ENCODE peak calls at places on chromosomes 1 and 21, in seven cellular contexts. One of them, this sample, is unnamed.
A peak's percentile ranks its signal among the peaks of the same experiment; 100 is the strongest.

GRCh38 chr1:54474500-54475235 is 68.5 kb upstream of the SSBP3 start:
- DNase-seq in SK-N-SH: peak; percentile 86
- DNase-seq in hepatocyte: peak; percentile 66
- DNase-seq in GM06990: no peak
- DNase-seq in LNCaP clone FGC: no peak
- DNase-seq in upper lobe of right lung: no peak
- DNase-seq in coronary artery: no peak
- DNase-seq in this sample: no peak

GRCh38 chr1:230285351-230285750 is 140.8 kb downstream of the PGBD5 start:
- DNase-seq in SK-N-SH: no peak
- DNase-seq in hepatocyte: no peak
- DNase-seq in GM06990: no peak
- DNase-seq in LNCaP clone FGC: no peak
- DNase-seq in upper lobe of right lung: peak; percentile 32
- DNase-seq in coronary artery: no peak
- DNase-seq in this sample: no peak

GRCh38 chr1:71603044-71603776 is 522.4 kb upstream of the ZRANB2 start:
- DNase-seq in SK-N-SH: no peak
- DNase-seq in hepatocyte: no peak
- DNase-seq in GM06990: no peak
- DNase-seq in LNCaP clone FGC: no peak
- DNase-seq in upper lobe of right lung: no peak
- DNase-seq in coronary artery: no peak
- DNase-seq in this sample: no peak

GRCh38 chr1:203638914-203639313 is 12.3 kb downstream of the ATP2B4 start:
- DNase-seq in SK-N-SH: no peak
- DNase-seq in hepatocyte: no peak
- DNase-seq in GM06990: no peak
- DNase-seq in LNCaP clone FGC: no peak
- DNase-seq in upper lobe of right lung: no peak
- DNase-seq in coronary artery: no peak
- DNase-seq in this sample: no peak

GRCh38 chr1:205774277-205775014 is 836 bp downstream of the RAB29 start:
- DNase-seq in SK-N-SH: peak; percentile 45
- DNase-seq in hepatocyte: peak; percentile 63
- DNase-seq in GM06990: peak; percentile 32
- DNase-seq in LNCaP clone FGC: no peak
- DNase-seq in upper lobe of right lung: no peak
- DNase-seq in coronary artery: peak; percentile 79
- DNase-seq in this sample: peak; percentile 56

GRCh38 chr1:32349211-32349708 is 13.0 kb downstream of the FAM229A start:
- DNase-seq in SK-N-SH: no peak
- DNase-seq in hepatocyte: no peak
- DNase-seq in GM06990: no peak
- DNase-seq in LNCaP clone FGC: no peak
- DNase-seq in upper lobe of right lung: peak; percentile 68
- DNase-seq in coronary artery: no peak
- DNase-seq in this sample: no peak

GRCh38 chr1:204446413-204447111 is 34.9 kb upstream of the PPP1R15B start:
- DNase-seq in SK-N-SH: peak; percentile 82
- DNase-seq in hepatocyte: peak; percentile 84
- DNase-seq in GM06990: peak; percentile 56
- DNase-seq in LNCaP clone FGC: no peak
- DNase-seq in upper lobe of right lung: peak; percentile 79
- DNase-seq in coronary artery: peak; percentile 80
- DNase-seq in this sample: peak; percentile 75

GRCh38 chr1:145972580-145972979 is 8.1 kb downstream of the POLR3GL start:
- DNase-seq in SK-N-SH: no peak
- DNase-seq in hepatocyte: no peak
- DNase-seq in GM06990: no peak
- DNase-seq in LNCaP clone FGC: no peak
- DNase-seq in upper lobe of right lung: no peak
- DNase-seq in coronary artery: no peak
- DNase-seq in this sample: no peak

GRCh38 chr1:199422206-199422605 is 605.3 kb upstream of the NR5A2 start:
- DNase-seq in SK-N-SH: peak; percentile 1
- DNase-seq in hepatocyte: peak; percentile 44
- DNase-seq in GM06990: no peak
- DNase-seq in LNCaP clone FGC: no peak
- DNase-seq in upper lobe of right lung: no peak
- DNase-seq in coronary artery: no peak
- DNase-seq in this sample: peak; percentile 29

GRCh38 chr1:41876533-41877445 is 41.9 kb downstream of the HIVEP3 start:
- DNase-seq in SK-N-SH: no peak
- DNase-seq in hepatocyte: no peak
- DNase-seq in GM06990: no peak
- DNase-seq in LNCaP clone FGC: no peak
- DNase-seq in upper lobe of right lung: no peak
- DNase-seq in coronary artery: no peak
- DNase-seq in this sample: no peak

GRCh38 chr1:4180066-4180735 is 280.1 kb upstream of the C1orf174 start:
- DNase-seq in SK-N-SH: no peak
- DNase-seq in hepatocyte: no peak
- DNase-seq in GM06990: no peak
- DNase-seq in LNCaP clone FGC: no peak
- DNase-seq in upper lobe of right lung: no peak
- DNase-seq in coronary artery: peak; percentile 45
- DNase-seq in this sample: no peak

GRCh38 chr1:37478451-37478871 is 4.1 kb downstream of the ZC3H12A start:
- DNase-seq in SK-N-SH: no peak
- DNase-seq in hepatocyte: peak; percentile 22
- DNase-seq in GM06990: no peak
- DNase-seq in LNCaP clone FGC: no peak
- DNase-seq in upper lobe of right lung: no peak
- DNase-seq in coronary artery: no peak
- DNase-seq in this sample: no peak

GRCh38 chr1:92662048-92662447 is 122.9 kb downstream of the EVI5 start:
- DNase-seq in SK-N-SH: no peak
- DNase-seq in hepatocyte: no peak
- DNase-seq in GM06990: no peak
- DNase-seq in LNCaP clone FGC: no peak
- DNase-seq in upper lobe of right lung: no peak
- DNase-seq in coronary artery: no peak
- DNase-seq in this sample: no peak

GRCh38 chr1:160058087-160058486 is 11.9 kb downstream of the KCNJ10 start:
- DNase-seq in SK-N-SH: no peak
- DNase-seq in hepatocyte: no peak
- DNase-seq in GM06990: no peak
- DNase-seq in LNCaP clone FGC: no peak
- DNase-seq in upper lobe of right lung: no peak
- DNase-seq in coronary artery: no peak
- DNase-seq in this sample: no peak

GRCh38 chr1:7905262-7905661 is 35.4 kb downstream of the TNFRSF9 start:
- DNase-seq in SK-N-SH: no peak
- DNase-seq in hepatocyte: no peak
- DNase-seq in GM06990: no peak
- DNase-seq in LNCaP clone FGC: no peak
- DNase-seq in upper lobe of right lung: no peak
- DNase-seq in coronary artery: no peak
- DNase-seq in this sample: no peak

GRCh38 chr1:199221371-199222150 is 582.7 kb downstream of the PTPRC start:
- DNase-seq in SK-N-SH: no peak
- DNase-seq in hepatocyte: no peak
- DNase-seq in GM06990: no peak
- DNase-seq in LNCaP clone FGC: no peak
- DNase-seq in upper lobe of right lung: no peak
- DNase-seq in coronary artery: no peak
- DNase-seq in this sample: no peak

GRCh38 chr1:57623039-57623790 is 199.4 kb upstream of the DAB1 start:
- DNase-seq in SK-N-SH: no peak
- DNase-seq in hepatocyte: no peak
- DNase-seq in GM06990: no peak
- DNase-seq in LNCaP clone FGC: no peak
- DNase-seq in upper lobe of right lung: no peak
- DNase-seq in coronary artery: no peak
- DNase-seq in this sample: no peak

GRCh38 chr1:174157157-174157806 is 2.0 kb upstream of the RABGAP1L start:
- DNase-seq in SK-N-SH: no peak
- DNase-seq in hepatocyte: no peak
- DNase-seq in GM06990: peak; percentile 59
- DNase-seq in LNCaP clone FGC: no peak
- DNase-seq in upper lobe of right lung: no peak
- DNase-seq in coronary artery: no peak
- DNase-seq in this sample: no peak

GRCh38 chr1:109740615-109741373 is at the start of gene GSTM3:
- DNase-seq in SK-N-SH: no peak
- DNase-seq in hepatocyte: no peak
- DNase-seq in GM06990: no peak
- DNase-seq in LNCaP clone FGC: no peak
- DNase-seq in upper lobe of right lung: no peak
- DNase-seq in coronary artery: no peak
- DNase-seq in this sample: no peak

GRCh38 chr1:36008546-36009197 is 75.2 kb upstream of the TEKT2 start:
- DNase-seq in SK-N-SH: no peak
- DNase-seq in hepatocyte: peak; percentile 45
- DNase-seq in GM06990: no peak
- DNase-seq in LNCaP clone FGC: no peak
- DNase-seq in upper lobe of right lung: no peak
- DNase-seq in coronary artery: no peak
- DNase-seq in this sample: no peak

GRCh38 chr1:215631489-215631888 is 64.4 kb downstream of the KCTD3 start:
- DNase-seq in SK-N-SH: no peak
- DNase-seq in hepatocyte: peak; percentile 32
- DNase-seq in GM06990: no peak
- DNase-seq in LNCaP clone FGC: peak; percentile 36
- DNase-seq in upper lobe of right lung: no peak
- DNase-seq in coronary artery: no peak
- DNase-seq in this sample: no peak

DNA sequence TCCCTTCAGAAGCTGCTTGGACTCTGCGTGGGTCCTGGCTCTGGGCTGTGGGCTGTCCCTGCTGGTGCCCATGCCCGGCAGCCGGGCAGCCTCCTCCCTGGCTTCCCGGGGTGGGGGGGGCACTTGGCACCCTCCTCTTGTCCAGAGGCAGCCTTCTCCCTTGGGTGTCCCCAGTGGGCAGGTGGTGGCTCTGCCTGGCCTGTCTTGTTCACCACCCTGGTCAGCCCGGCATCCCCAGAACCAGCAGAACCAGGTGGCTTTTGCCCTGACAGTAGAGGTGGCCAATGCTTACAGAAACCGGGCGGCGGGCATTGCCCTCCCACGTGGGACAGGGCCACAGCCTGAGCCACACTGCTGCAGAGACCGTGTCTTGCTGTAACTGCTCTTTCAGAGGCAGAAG is 38.0 kb downstream of the CFAP74 start:
- DNase-seq in SK-N-SH: no peak
- DNase-seq in hepatocyte: no peak
- DNase-seq in GM06990: no peak
- DNase-seq in LNCaP clone FGC: no peak
- DNase-seq in upper lobe of right lung: no peak
- DNase-seq in coronary artery: no peak
- DNase-seq in this sample: no peak
- H3K4me3 ChIP-seq in SK-N-SH: no peak overlapping the region
- H3K4me3 ChIP-seq in hepatocyte: no peak overlapping the region
- H3K4me3 ChIP-seq in GM06990: no peak overlapping the region
- H3K4me3 ChIP-seq in LNCaP clone FGC: no peak overlapping the region
- H3K4me3 ChIP-seq in upper lobe of right lung: no peak overlapping the region
- H3K4me3 ChIP-seq in coronary artery: no peak overlapping the region
- H3K4me3 ChIP-seq in this sample: no peak overlapping the region

DNA sequence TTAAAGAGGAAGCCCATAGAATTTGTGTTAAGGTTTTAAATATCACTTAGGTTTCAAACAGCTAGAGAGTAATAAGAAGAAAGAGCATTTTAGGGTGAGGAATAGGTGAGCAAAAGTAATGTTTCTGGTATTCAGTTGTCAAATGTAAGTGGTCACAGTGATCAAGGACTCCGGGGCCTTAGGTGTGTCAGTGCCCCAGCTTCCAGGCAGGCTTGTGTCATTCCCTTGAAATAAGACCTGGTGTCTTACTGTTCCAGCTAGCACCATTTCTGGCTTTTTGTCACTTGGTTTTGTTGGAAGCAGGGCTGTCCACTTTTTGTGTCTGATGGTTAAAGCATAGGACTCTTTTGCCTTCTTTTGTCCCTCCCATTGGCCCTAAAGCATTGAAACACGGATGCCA is 69.6 kb downstream of the DYRK1A start:
- DNase-seq in SK-N-SH: no peak
- DNase-seq in hepatocyte: no peak
- DNase-seq in GM06990: no peak
- DNase-seq in LNCaP clone FGC: no peak
- DNase-seq in upper lobe of right lung: no peak
- DNase-seq in coronary artery: no peak
- DNase-seq in this sample: no peak
- H3K4me3 ChIP-seq in SK-N-SH: no peak overlapping the region
- H3K4me3 ChIP-seq in hepatocyte: no peak overlapping the region
- H3K4me3 ChIP-seq in GM06990: no peak overlapping the region
- H3K4me3 ChIP-seq in LNCaP clone FGC: no peak overlapping the region
- H3K4me3 ChIP-seq in upper lobe of right lung: no peak overlapping the region
- H3K4me3 ChIP-seq in coronary artery: no peak overlapping the region
- H3K4me3 ChIP-seq in this sample: no peak overlapping the region

GRCh38 chr1:210342986-210343780 is 14.5 kb downstream of the HHAT start:
- DNase-seq in SK-N-SH: no peak
- DNase-seq in hepatocyte: no peak
- DNase-seq in GM06990: peak; percentile 34
- DNase-seq in LNCaP clone FGC: no peak
- DNase-seq in upper lobe of right lung: no peak
- DNase-seq in coronary artery: no peak
- DNase-seq in this sample: no peak

GRCh38 chr1:210340311-210340710 is 11.6 kb downstream of the HHAT start:
- DNase-seq in SK-N-SH: no peak
- DNase-seq in hepatocyte: no peak
- DNase-seq in GM06990: no peak
- DNase-seq in LNCaP clone FGC: no peak
- DNase-seq in upper lobe of right lung: no peak
- DNase-seq in coronary artery: no peak
- DNase-seq in this sample: no peak

GRCh38 chr1:210340751-210341328 is 12.1 kb downstream of the HHAT start:
- DNase-seq in SK-N-SH: no peak
- DNase-seq in hepatocyte: no peak
- DNase-seq in GM06990: no peak
- DNase-seq in LNCaP clone FGC: no peak
- DNase-seq in upper lobe of right lung: no peak
- DNase-seq in coronary artery: no peak
- DNase-seq in this sample: no peak

GRCh38 chr1:210336362-210336761 is 7.7 kb downstream of the HHAT start:
- DNase-seq in SK-N-SH: no peak
- DNase-seq in hepatocyte: no peak
- DNase-seq in GM06990: no peak
- DNase-seq in LNCaP clone FGC: no peak
- DNase-seq in upper lobe of right lung: no peak
- DNase-seq in coronary artery: no peak
- DNase-seq in this sample: no peak

GRCh38 chr1:210339500-210339899 is 10.8 kb downstream of the HHAT start:
- DNase-seq in SK-N-SH: no peak
- DNase-seq in hepatocyte: no peak
- DNase-seq in GM06990: no peak
- DNase-seq in LNCaP clone FGC: no peak
- DNase-seq in upper lobe of right lung: no peak
- DNase-seq in coronary artery: no peak
- DNase-seq in this sample: no peak
- H3K4me3 ChIP-seq in SK-N-SH: no peak overlapping the region
- H3K4me3 ChIP-seq in hepatocyte: no peak overlapping the region
- H3K4me3 ChIP-seq in GM06990: no peak overlapping the region
- H3K4me3 ChIP-seq in LNCaP clone FGC: no peak overlapping the region
- H3K4me3 ChIP-seq in upper lobe of right lung: no peak overlapping the region
- H3K4me3 ChIP-seq in coronary artery: no peak overlapping the region
- H3K4me3 ChIP-seq in this sample: no peak overlapping the region

DNA sequence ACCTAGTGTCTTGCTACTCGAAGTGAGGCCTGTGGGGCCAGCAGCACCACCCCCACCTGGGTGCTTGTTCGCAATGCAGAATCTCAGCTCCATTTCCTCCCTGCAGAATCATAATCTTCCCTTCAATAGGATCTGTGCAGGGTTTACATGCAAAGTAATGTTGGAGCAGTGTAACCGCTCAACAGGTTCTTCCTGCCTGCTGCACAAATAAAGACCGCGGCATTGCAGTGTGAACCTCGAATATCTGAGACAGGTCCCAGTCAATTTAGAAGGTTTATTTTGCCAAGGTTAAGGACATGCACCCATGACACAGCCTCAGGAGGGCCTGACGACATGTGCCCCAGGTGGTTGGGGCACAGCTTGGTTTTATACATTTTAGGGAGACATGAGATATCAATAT is 119.2 kb downstream of the TLR5 start:
- DNase-seq in SK-N-SH: no peak
- DNase-seq in hepatocyte: no peak
- DNase-seq in GM06990: no peak
- DNase-seq in LNCaP clone FGC: no peak
- DNase-seq in upper lobe of right lung: no peak
- DNase-seq in coronary artery: no peak
- DNase-seq in this sample: no peak
- H3K4me3 ChIP-seq in SK-N-SH: no peak overlapping the region
- H3K4me3 ChIP-seq in hepatocyte: no peak overlapping the region
- H3K4me3 ChIP-seq in GM06990: no peak overlapping the region
- H3K4me3 ChIP-seq in LNCaP clone FGC: no peak overlapping the region
- H3K4me3 ChIP-seq in upper lobe of right lung: no peak overlapping the region
- H3K4me3 ChIP-seq in coronary artery: no peak overlapping the region
- H3K4me3 ChIP-seq in this sample: no peak overlapping the region